ENCODE peak calls at places on chromosomes 12 and 14, in eight cellular contexts. N is IMR-90, I is B cell, P is ovary, Y is foreskin fibroblast, S is GM13977, O is natural killer cell, M is sigmoid colon. X is an unnamed sample.

GRCh38 chr12:31474751-31475150 is 116.2 kb downstream of the DENND5B start:
- DNase-seq in N (peak), I (no peak), P (no peak), Y (no peak), S (no peak), O (no peak), M (no peak), X (no peak)

GRCh38 chr12:2267624-2268477 is 215.1 kb downstream of the CACNA1C start:
- DNase-seq in N (peak), I (no peak), P (peak), Y (peak), S (no peak), O (no peak), M (peak), X (no peak)

GRCh38 chr12:8057291-8057690 is 8.9 kb downstream of the C3AR1 start:
- DNase-seq in N (no peak), I (no peak), P (no peak), Y (no peak), S (no peak), O (no peak), M (no peak), X (no peak)

GRCh38 chr14:99006271-99006670 is 265.7 kb downstream of the BCL11B start:
- DNase-seq in N (no peak), I (no peak), P (no peak), Y (no peak), S (no peak), O (no peak), M (no peak), X (no peak)

GRCh38 chr12:49482095-49483051 is 56.5 kb upstream of the KCNH3 start:
- DNase-seq in N (peak), I (no peak), P (no peak), Y (peak), S (no peak), O (no peak), M (no peak), X (no peak)

GRCh38 chr14:73759183-73759713 is 45.1 kb upstream of the PNMA1 start:
- DNase-seq in N (peak), I (no peak), P (peak), Y (peak), S (peak), O (no peak), M (peak), X (no peak)

GRCh38 chr14:100285021-100285912 is 21.0 kb downstream of the SLC25A29 start:
- DNase-seq in N (peak), I (peak), P (peak), Y (peak), S (peak), O (peak), M (no peak), X (peak)

GRCh38 chr12:98594050-98594853 is 766 bp downstream of the SLC25A3 start:
- DNase-seq in N (no peak), I (no peak), P (no peak), Y (peak), S (no peak), O (no peak), M (peak), X (peak)

GRCh38 chr14:58912799-58913432 is 275.2 kb downstream of the DACT1 start:
- DNase-seq in N (peak), I (no peak), P (no peak), Y (no peak), S (no peak), O (no peak), M (no peak), X (no peak)

GRCh38 chr12:85828576-85828975 is 7.6 kb downstream of the RASSF9 start:
- DNase-seq in N (no peak), I (no peak), P (no peak), Y (no peak), S (no peak), O (no peak), M (no peak), X (no peak)

GRCh38 chr12:39443704-39444234 is 849 bp upstream of the KIF21A start:
- DNase-seq in N (no peak), I (no peak), P (no peak), Y (peak), S (no peak), O (no peak), M (no peak), X (no peak)

GRCh38 chr12:19075711-19076340 is 53.7 kb upstream of the PLEKHA5 start:
- DNase-seq in N (no peak), I (no peak), P (no peak), Y (peak), S (no peak), O (no peak), M (no peak), X (no peak)

GRCh38 chr12:122838841-122839240 is 3.6 kb downstream of the HIP1R start:
- DNase-seq in N (no peak), I (no peak), P (no peak), Y (no peak), S (no peak), O (no peak), M (no peak), X (no peak)

GRCh38 chr14:55333785-55334485 is 62.7 kb downstream of the FBXO34 start:
- DNase-seq in N (peak), I (no peak), P (no peak), Y (peak), S (peak), O (no peak), M (no peak), X (no peak)

GRCh38 chr14:74217672-74218448 is 21.4 kb upstream of the VSX2 start:
- DNase-seq in N (peak), I (peak), P (peak), Y (peak), S (peak), O (peak), M (peak), X (peak)

GRCh38 chr12:117028254-117028653 is 71.0 kb downstream of the TESC start:
- DNase-seq in N (no peak), I (no peak), P (no peak), Y (no peak), S (no peak), O (no peak), M (peak), X (no peak)

GRCh38 chr14:105945891-105946290 is 419.5 kb downstream of the TMEM121 start:
- DNase-seq in N (no peak), I (no peak), P (no peak), Y (no peak), S (no peak), O (no peak), M (no peak), X (no peak)
- TF ChIP-seq CTCF in N (no peak), I (no peak), P (no peak), Y (no peak), S (peak), O (no peak), M (no peak), X (no peak)

GRCh38 chr14:94929354-94929753 is 159.4 kb upstream of the GSC start:
- DNase-seq in N (no peak), I (no peak), P (no peak), Y (no peak), S (no peak), O (no peak), M (no peak), X (no peak)

GRCh38 chr14:94935901-94936300 is 166.0 kb upstream of the GSC start:
- DNase-seq in N (no peak), I (no peak), P (no peak), Y (no peak), S (no peak), O (no peak), M (no peak), X (no peak)

GRCh38 chr14:94930690-94931089 is 160.8 kb upstream of the GSC start:
- DNase-seq in N (no peak), I (no peak), P (no peak), Y (no peak), S (no peak), O (no peak), M (no peak), X (no peak)

GRCh38 chr14:94933411-94933964 is 163.6 kb upstream of the GSC start:
- DNase-seq in N (no peak), I (no peak), P (no peak), Y (no peak), S (no peak), O (no peak), M (no peak), X (no peak)

GRCh38 chr14:94932589-94932988 is 162.7 kb upstream of the GSC start:
- DNase-seq in N (no peak), I (no peak), P (no peak), Y (no peak), S (no peak), O (no peak), M (no peak), X (no peak)
- TF ChIP-seq CTCF in N (no peak), I (no peak), P (no peak), Y (no peak), S (no peak), O (no peak), M (no peak), X (no peak)

GRCh38 chr14:68690106-68690960 is 102.5 kb downstream of the ZFP36L1 start:
- DNase-seq in N (no peak), I (no peak), P (no peak), Y (no peak), S (no peak), O (no peak), M (peak), X (no peak)

GRCh38 chr14:68687746-68688145 is 105.1 kb downstream of the ZFP36L1 start:
- DNase-seq in N (peak), I (no peak), P (no peak), Y (peak), S (no peak), O (no peak), M (peak), X (no peak)

GRCh38 chr14:68689426-68689825 is 103.4 kb downstream of the ZFP36L1 start:
- DNase-seq in N (no peak), I (peak), P (no peak), Y (no peak), S (no peak), O (no peak), M (no peak), X (no peak)

GRCh38 chr14:68686724-68687123 is 106.1 kb downstream of the ZFP36L1 start:
- DNase-seq in N (no peak), I (no peak), P (no peak), Y (no peak), S (no peak), O (no peak), M (peak), X (no peak)

DNA sequence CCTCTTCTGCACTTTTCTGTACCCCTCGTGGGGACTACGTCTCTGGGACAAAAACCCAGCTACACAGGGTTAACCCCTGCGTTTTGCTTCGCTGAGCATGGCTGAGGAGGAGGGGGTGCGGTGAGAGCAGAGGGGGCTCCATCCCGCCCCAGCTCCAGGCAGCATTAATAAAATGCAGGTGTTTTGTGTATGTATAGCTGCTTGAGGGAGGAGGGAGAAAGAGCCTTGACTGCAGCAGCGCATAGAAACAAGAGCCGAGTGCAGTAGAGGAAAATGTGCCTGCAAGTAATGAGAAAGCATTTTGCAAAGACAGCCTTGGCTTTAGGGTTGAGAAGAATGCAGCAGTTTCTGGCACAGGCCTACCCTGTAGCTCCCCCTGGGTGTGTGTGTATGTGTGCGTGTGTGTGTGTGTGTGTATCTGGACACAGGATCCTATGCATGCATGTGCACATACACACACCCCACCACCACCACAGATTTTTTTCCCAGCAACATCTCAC is 103.9 kb downstream of the ZFP36L1 start:
- DNase-seq in N (peak), I (peak), P (peak), Y (peak), S (no peak), O (no peak), M (peak), X (no peak)
- TF ChIP-seq CTCF in N (peak), I (no peak), P (no peak), Y (peak), S (no peak), O (no peak), M (no peak), X (no peak)

DNA sequence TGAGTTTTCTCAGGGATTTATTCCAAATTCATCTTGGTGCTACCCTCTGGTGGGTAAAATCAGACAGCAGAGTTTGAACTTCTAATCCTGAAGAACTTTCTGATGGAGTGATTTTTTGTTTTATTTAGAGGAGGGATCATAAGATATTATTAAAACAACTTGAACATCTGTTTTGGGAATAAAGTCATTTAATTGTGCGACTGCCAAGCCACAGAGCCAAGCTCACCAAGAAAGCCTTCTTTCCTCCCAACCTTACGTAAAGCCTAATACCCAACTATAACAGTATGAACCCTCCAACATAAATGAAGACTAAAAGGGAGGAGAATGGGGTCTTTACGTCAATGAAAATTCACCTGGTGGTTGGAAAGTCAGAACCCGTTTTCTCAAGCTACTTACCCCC is 205.5 kb upstream of the IGF1 start:
- DNase-seq in N (no peak), I (no peak), P (no peak), Y (peak), S (no peak), O (no peak), M (no peak), X (no peak)
- TF ChIP-seq CTCF in N (peak), I (no peak), P (no peak), Y (no peak), S (no peak), O (no peak), M (no peak), X (no peak)

GRCh38 chr12:10189653-10190052 is 10.8 kb downstream of the TMEM52B start:
- DNase-seq in N (peak), I (no peak), P (peak), Y (no peak), S (no peak), O (no peak), M (peak), X (no peak)

GRCh38 chr12:10182662-10183061 is 3.8 kb downstream of the TMEM52B start:
- DNase-seq in N (peak), I (no peak), P (no peak), Y (peak), S (no peak), O (no peak), M (no peak), X (peak)

GRCh38 chr12:10179871-10180270 is 1.0 kb downstream of the TMEM52B start:
- DNase-seq in N (peak), I (no peak), P (no peak), Y (peak), S (no peak), O (no peak), M (no peak), X (no peak)

GRCh38 chr12:10186299-10186698 is 7.5 kb downstream of the TMEM52B start:
- DNase-seq in N (no peak), I (no peak), P (no peak), Y (no peak), S (peak), O (no peak), M (peak), X (peak)

DNA sequence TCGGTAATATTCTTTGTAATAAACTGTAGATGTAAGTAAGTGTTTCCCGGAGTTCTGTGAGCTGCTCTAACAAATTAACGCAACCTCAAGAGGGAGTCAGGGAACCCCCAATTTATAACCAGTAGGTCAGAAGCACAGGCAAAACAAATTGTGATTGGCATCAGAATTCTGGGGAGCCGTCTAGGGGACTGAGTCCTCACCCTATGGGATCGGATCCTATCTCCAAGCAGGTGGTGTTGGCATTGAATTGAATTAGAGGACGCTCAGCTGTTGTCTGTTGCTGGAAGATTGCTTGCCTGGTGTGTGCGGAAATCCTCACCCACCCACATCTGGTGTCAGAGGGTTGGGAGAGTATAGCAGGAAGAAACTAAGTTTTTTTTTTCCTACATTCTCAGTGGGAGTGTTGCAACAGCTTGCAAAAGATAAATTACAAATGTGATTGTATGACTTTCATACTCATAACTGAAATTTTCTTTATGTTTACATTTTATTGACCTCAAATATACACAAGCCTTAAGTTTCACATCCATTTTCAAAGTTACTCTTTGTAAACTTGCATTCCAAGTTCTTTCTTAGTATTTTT is 5.5 kb downstream of the TMEM52B start:
- DNase-seq in N (peak), I (no peak), P (no peak), Y (peak), S (no peak), O (no peak), M (no peak), X (peak)
- TF ChIP-seq CTCF in N (no peak), I (no peak), P (no peak), Y (no peak), S (no peak), O (no peak), M (no peak), X (no peak)

DNA sequence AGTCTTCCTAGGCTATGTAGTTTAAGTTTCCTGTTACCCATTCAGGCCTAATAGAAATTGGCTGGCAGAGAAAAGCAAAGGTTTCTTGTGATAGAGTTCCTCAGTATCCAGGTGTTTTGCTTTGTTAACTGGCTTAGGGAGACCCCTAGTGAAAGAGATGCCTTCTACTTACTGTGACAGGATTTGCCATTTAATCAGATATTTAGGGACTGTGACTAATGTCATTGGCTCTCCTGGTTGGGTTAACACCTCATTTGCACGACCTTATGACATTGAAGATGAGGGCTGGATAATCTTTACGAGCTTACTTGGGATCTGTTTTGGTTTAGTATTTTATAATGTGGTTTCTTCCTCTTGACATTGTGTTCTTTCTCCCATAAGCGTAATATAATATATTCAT is 5.8 kb downstream of the MON2 start:
- DNase-seq in N (no peak), I (no peak), P (no peak), Y (peak), S (no peak), O (no peak), M (no peak), X (no peak)
- TF ChIP-seq CTCF in N (no peak), I (no peak), P (no peak), Y (no peak), S (no peak), O (no peak), M (no peak), X (no peak)